ENCODE peak calls at places on chromosomes 3 and 15, in five cellular contexts. A is K562, F is HepG2, V is H1, Z is GM12878. W is an unnamed sample.

GRCh38 chr3:155411500-155412223 is 118.2 kb upstream of the STRIT1 start:
- DNase-seq in A (no peak), V (no peak), F (peak), Z (no peak), W (no peak)

GRCh38 chr3:74348421-74348820 is 266.0 kb downstream of the CNTN3 start:
- DNase-seq in Z (no peak), F (no peak), V (no peak), A (no peak), W (no peak)

GRCh38 chr3:36906504-36907149 is 38.2 kb downstream of the TRANK1 start:
- DNase-seq in F (no peak), A (no peak), V (no peak), Z (no peak), W (no peak)

GRCh38 chr15:35546581-35547381 is 816 bp upstream of the DPH6 start:
- DNase-seq in Z (no peak), F (no peak), V (no peak), A (peak), W (no peak)

GRCh38 chr3:40116478-40117162 is 192.9 kb upstream of the EIF1B start:
- DNase-seq in Z (no peak), V (no peak), F (no peak), A (no peak), W (no peak)

GRCh38 chr3:143445118-143445517 is 325.5 kb downstream of the CHST2 start:
- DNase-seq in V (no peak), Z (peak), F (no peak), A (no peak), W (no peak)

GRCh38 chr3:55476515-55476914 is 10.6 kb downstream of the WNT5A start:
- DNase-seq in V (no peak), A (no peak), Z (no peak), F (no peak), W (no peak)

GRCh38 chr3:171646357-171647133 is 163.7 kb downstream of the PLD1 start:
- DNase-seq in A (peak), Z (no peak), F (peak), V (no peak), W (no peak)

GRCh38 chr3:14127106-14127505 is 2.3 kb downstream of the TMEM43 start:
- DNase-seq in Z (no peak), A (no peak), F (no peak), V (no peak), W (no peak)

GRCh38 chr3:22585504-22585903 is 617.6 kb upstream of the UBE2E2 start:
- DNase-seq in Z (no peak), F (no peak), A (no peak), V (no peak), W (no peak)

GRCh38 chr15:28986108-28986507 is 100.3 kb downstream of the APBA2 start:
- DNase-seq in A (no peak), Z (no peak), V (no peak), F (no peak), W (no peak)

GRCh38 chr3:38138347-38139190 is at the start of gene MYD88:
- DNase-seq in Z (no peak), V (no peak), F (peak), A (peak), W (peak)

GRCh38 chr3:61927332-61927731 is 366.0 kb downstream of the PTPRG start:
- DNase-seq in F (no peak), Z (no peak), V (no peak), A (no peak), W (no peak)

GRCh38 chr3:127069814-127070440 is 87.0 kb downstream of the PLXNA1 start:
- DNase-seq in Z (no peak), V (no peak), A (no peak), F (no peak), W (no peak)

GRCh38 chr3:94862703-94863102 is 799.8 kb downstream of the NSUN3 start:
- DNase-seq in Z (no peak), A (no peak), F (peak), V (no peak), W (peak)

GRCh38 chr3:121768452-121768851 is 18.9 kb upstream of the GOLGB1 start:
- DNase-seq in V (no peak), Z (no peak), F (no peak), A (no peak), W (no peak)

GRCh38 chr3:194189243-194189791 is 53.4 kb downstream of the HES1 start:
- DNase-seq in V (no peak), A (no peak), Z (no peak), F (no peak), W (no peak)

GRCh38 chr15:55846108-55846707 is 103.3 kb upstream of the PRTG start:
- DNase-seq in A (peak), Z (peak), F (peak), V (peak), W (peak)

GRCh38 chr3:122003596-122003995 is 18.5 kb downstream of the ILDR1 start:
- DNase-seq in Z (no peak), V (no peak), F (no peak), A (no peak), W (no peak)

GRCh38 chr3:136250862-136251460 is 821 bp downstream of the PCCB start:
- DNase-seq in F (peak), V (peak), A (peak), Z (peak), W (peak)

GRCh38 chr3:164537485-164537884 is 540.8 kb downstream of the SI start:
- DNase-seq in Z (no peak), F (no peak), A (no peak), V (no peak), W (no peak)

GRCh38 chr3:111712294-111713180 is 117.4 kb upstream of the ZBED2 start:
- DNase-seq in V (no peak), A (no peak), Z (no peak), F (no peak), W (no peak)

GRCh38 chr3:51997935-51998596 is 2.4 kb upstream of the RPL29 start:
- DNase-seq in A (peak), F (peak), V (no peak), Z (no peak), W (no peak)

GRCh38 chr3:191476053-191476787 is 15.3 kb downstream of the PYDC2 start:
- DNase-seq in A (no peak), Z (no peak), F (no peak), V (no peak), W (no peak)

GRCh38 chr3:24793896-24794295 is 299.2 kb upstream of the THRB start:
- DNase-seq in V (no peak), F (no peak), A (no peak), Z (no peak), W (no peak)

GRCh38 chr15:73171711-73172110 is 119.4 kb downstream of the NEO1 start:
- DNase-seq in V (no peak), Z (no peak), F (no peak), A (no peak), W (no peak)

GRCh38 chr3:188520466-188520865 is 366.5 kb downstream of the LPP start:
- DNase-seq in V (no peak), Z (no peak), F (no peak), A (no peak), W (no peak)

GRCh38 chr3:45870099-45870498 is 16.2 kb upstream of the CCR9 start:
- DNase-seq in V (no peak), Z (no peak), A (no peak), F (no peak), W (no peak)

GRCh38 chr3:12983326-12983725 is 89.9 kb downstream of the IQSEC1 start:
- DNase-seq in F (no peak), A (no peak), Z (no peak), V (no peak), W (no peak)

GRCh38 chr3:8338424-8338823 is 163.2 kb upstream of the LMCD1 start:
- DNase-seq in A (no peak), F (no peak), V (no peak), Z (no peak), W (no peak)

DNA sequence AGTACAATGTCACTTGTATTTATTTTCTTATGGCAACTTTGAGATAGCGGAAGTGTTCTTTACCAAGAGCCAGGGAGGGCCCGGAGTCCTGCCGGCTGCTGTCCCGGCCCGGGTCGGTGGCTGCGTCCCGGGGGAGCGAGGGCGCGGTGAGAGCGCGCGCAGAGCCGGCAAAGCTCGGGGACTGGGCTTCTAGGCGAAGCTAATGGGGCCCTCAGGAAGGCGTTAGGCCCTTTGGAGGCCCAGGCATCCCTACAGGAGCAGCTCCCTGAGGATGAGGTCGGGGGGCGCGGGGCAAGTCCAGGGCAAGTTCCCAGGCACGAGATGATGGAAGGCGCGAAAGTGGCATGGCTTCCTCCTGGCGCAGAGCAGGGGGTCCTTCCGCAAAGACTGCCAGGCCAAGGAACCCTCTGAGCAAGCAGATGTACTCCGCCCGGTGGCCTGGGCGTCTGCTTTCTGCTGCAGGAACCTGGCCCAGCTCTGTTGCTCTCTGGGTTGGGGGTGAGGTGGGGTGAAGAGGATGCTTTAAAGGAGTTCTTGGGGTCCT is 13.1 kb downstream of the NR2F2 start:
- DNase-seq in V (no peak), A (no peak), F (no peak), Z (no peak), W (peak)
- TF ChIP-seq ATF3 in V (no peak), A (no peak), F (no peak), Z (no peak), W (no peak)

GRCh38 chr15:40266828-40267304 is 16.0 kb downstream of the ANKRD63 start:
- DNase-seq in Z (no peak), A (peak), F (peak), V (no peak), W (no peak)
- TF ChIP-seq USF2 in Z (no peak), A (no peak), F (no peak), V (no peak), W (no peak)

GRCh38 chr15:39239562-39239961 is 341.3 kb upstream of the THBS1 start:
- DNase-seq in A (no peak), F (no peak), Z (no peak), V (no peak), W (no peak)
- TF ChIP-seq MAX in A (no peak), F (no peak), Z (no peak), V (no peak), W (no peak)

DNA sequence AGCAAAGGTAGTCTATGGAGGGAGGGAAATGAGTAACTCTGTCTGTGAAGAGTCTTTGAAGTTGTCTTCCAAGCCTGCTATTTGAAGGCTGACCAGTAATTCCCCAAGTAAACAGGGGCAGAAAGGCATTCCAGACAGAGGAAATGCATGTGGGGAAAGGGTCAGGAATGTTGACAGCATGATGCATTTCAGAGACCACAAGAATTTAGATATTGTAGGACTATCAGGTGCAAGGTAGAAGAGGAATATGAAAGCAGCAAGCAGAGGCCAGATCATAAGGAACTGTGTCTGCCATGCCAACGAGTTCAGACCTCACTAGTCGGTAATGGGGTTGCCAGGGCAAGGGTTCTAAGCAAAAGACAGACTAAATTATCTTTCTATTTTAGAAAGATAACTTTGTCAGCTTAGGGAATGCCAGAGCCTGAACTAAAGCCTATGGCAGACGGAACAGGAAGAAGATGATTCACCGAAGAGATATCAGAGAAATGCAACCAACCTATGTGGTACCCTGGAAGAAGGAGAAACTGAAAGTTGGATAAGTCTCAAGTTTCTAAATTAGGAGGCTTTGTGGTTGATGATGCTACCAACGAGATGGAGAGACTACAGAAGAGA is 327.0 kb upstream of the RORA start:
- DNase-seq in A (no peak), V (no peak), Z (no peak), F (peak), W (no peak)
- TF ChIP-seq ATF3 in A (no peak), V (no peak), Z (no peak), F (no peak), W (no peak)

DNA sequence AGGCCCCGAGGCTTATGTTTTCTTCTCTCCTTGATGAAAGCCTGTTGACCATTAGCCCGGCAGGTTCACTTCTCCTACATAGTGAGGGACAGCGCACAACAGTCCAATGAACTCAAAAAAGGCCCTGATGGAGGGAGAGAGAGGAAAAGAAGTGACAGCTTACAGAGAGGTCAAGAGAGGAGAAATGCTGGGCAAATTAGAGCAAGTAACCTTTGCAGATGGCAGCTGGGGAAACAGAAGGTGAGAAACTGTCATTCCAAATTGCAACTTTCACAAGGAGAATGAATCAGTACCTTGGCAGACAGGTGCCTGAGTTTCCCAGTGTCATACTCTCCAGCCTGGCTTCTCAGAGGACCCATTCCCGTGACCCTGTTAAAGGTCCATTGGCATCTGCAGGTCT is 252.0 kb downstream of the EPHB1 start:
- DNase-seq in Z (no peak), F (no peak), V (no peak), A (no peak), W (no peak)
- TF ChIP-seq USF2 in Z (no peak), F (no peak), V (no peak), A (no peak), W (no peak)

GRCh38 chr15:84915011-84915958 is 30.8 kb downstream of the SLC28A1 start:
- DNase-seq in V (no peak), F (peak), Z (peak), A (peak), W (no peak)
- TF ChIP-seq MAX in V (no peak), F (peak), Z (no peak), A (peak), W (no peak)

DNA sequence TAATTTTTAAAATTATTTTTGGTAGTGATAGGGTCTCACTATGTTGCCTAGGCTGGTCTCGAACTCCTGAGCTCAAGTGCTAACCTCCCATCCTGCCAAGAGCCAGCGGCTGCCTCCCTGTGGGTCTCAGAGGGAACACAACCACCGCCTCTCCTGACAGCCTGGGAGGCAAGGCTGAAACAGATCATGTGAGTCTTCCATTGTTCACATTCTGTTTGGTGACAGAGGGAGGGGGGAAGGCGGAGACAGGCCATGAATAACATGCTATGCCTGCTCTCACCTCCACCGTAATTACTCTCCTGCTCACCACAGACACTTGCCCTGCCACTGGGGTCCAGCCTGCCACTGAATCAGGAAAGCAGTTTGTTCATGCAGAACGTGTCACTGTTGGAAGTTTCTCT is 78.3 kb upstream of the RASGRF1 start:
- DNase-seq in F (peak), Z (no peak), A (no peak), V (no peak), W (peak)
- TF ChIP-seq ATF3 in F (no peak), Z (no peak), A (no peak), V (no peak), W (no peak)

GRCh38 chr3:197186887-197187588 is 111.4 kb downstream of the DLG1 start:
- DNase-seq in A (peak), Z (peak), F (peak), V (no peak), W (no peak)
- TF ChIP-seq USF2 in A (no peak), Z (no peak), F (no peak), V (no peak), W (no peak)

GRCh38 chr15:68620721-68621528 is 42.1 kb downstream of the CORO2B start:
- DNase-seq in V (no peak), A (no peak), F (no peak), Z (no peak), W (no peak)
- TF ChIP-seq MAX in V (no peak), A (no peak), F (no peak), Z (no peak), W (no peak)

GRCh38 chr15:71790081-71790480 is 20.3 kb upstream of the NR2E3 start:
- DNase-seq in Z (no peak), A (no peak), F (no peak), V (no peak), W (no peak)
- TF ChIP-seq ATF3 in Z (no peak), A (no peak), F (no peak), V (no peak), W (no peak)

W was measured in WTC11.